ENCODE peak calls at places on chromosomes 13 and 19, in six cellular contexts. A is GM12892, X is HL-60, Q is vagina, T is stomach, B is Panc1. D is an unnamed sample.

GRCh38 chr13:109272595-109273325 is 513.6 kb downstream of the IRS2 start:
- DNase-seq in T (no peak), A (no peak), Q (no peak), B (no peak), X (no peak), D (no peak)

GRCh38 chr19:42111811-42112210 is 20.4 kb downstream of the POU2F2 start:
- DNase-seq in X (no peak), T (no peak), Q (no peak), A (no peak), B (no peak), D (no peak)

GRCh38 chr19:13691569-13691968 is 72.8 kb upstream of the MRI1 start:
- DNase-seq in B (no peak), Q (no peak), A (no peak), T (no peak), X (no peak), D (no peak)

GRCh38 chr19:10760268-10760944 is 42.5 kb downstream of the DNM2 start:
- DNase-seq in B (no peak), Q (no peak), A (no peak), X (no peak), T (no peak), D (no peak)

GRCh38 chr13:74270018-74270417 is 135.8 kb upstream of the KLF12 start:
- DNase-seq in B (no peak), Q (no peak), A (no peak), X (no peak), T (no peak), D (no peak)

GRCh38 chr13:113550453-113550852 is 34.1 kb upstream of the TFDP1 start:
- DNase-seq in X (no peak), A (no peak), T (no peak), B (no peak), Q (peak; percentile 52), D (peak; percentile 32)

GRCh38 chr19:7471696-7472620 is 16.9 kb downstream of the PEX11G start:
- DNase-seq in T (no peak), B (no peak), X (no peak), A (no peak), Q (no peak), D (no peak)

GRCh38 chr13:52599853-52600603 is 42.2 kb upstream of the HNRNPA1L2 start:
- DNase-seq in B (no peak), Q (no peak), X (no peak), T (no peak), A (peak; percentile 36), D (peak; percentile 77)

GRCh38 chr13:45178349-45179142 is 22.3 kb downstream of the KCTD4 start:
- DNase-seq in T (no peak), Q (no peak), X (no peak), B (no peak), A (no peak), D (no peak)

GRCh38 chr19:4425531-4425930 is 23.1 kb downstream of the CHAF1A start:
- DNase-seq in Q (no peak), B (no peak), A (no peak), X (no peak), T (no peak), D (no peak)

GRCh38 chr13:91381371-91381770 is 17.1 kb upstream of the GPC5 start:
- DNase-seq in A (no peak), Q (no peak), B (no peak), X (no peak), T (no peak), D (no peak)

GRCh38 chr13:94483970-94484369 is 4.5 kb upstream of the DCT start:
- DNase-seq in T (no peak), A (no peak), X (no peak), B (no peak), Q (no peak), D (no peak)

GRCh38 chr13:30735025-30735967 is at the start of gene ALOX5AP:
- DNase-seq in Q (no peak), A (peak; percentile 26), X (peak; percentile 94), B (no peak), T (peak; percentile 33), D (peak; percentile 84)

GRCh38 chr19:17346109-17346671 is 8.8 kb downstream of the GTPBP3 start:
- DNase-seq in T (peak; percentile 82), A (peak; percentile 88), Q (no peak), X (peak; percentile 67), B (no peak), D (peak; percentile 93)

GRCh38 chr19:4157164-4157563 is 3.7 kb downstream of the CREB3L3 start:
- DNase-seq in B (no peak), Q (no peak), T (no peak), X (no peak), A (no peak), D (no peak)

GRCh38 chr19:57395710-57396109 is 6.1 kb downstream of the ZNF548 start:
- DNase-seq in Q (no peak), B (no peak), T (no peak), X (no peak), A (no peak), D (no peak)

GRCh38 chr13:85990397-85990796 is 191.2 kb upstream of the SLITRK6 start:
- DNase-seq in X (no peak), T (no peak), A (no peak), B (no peak), Q (no peak), D (no peak)

GRCh38 chr19:15575406-15575805 is 39.6 kb upstream of the CYP4F8 start:
- DNase-seq in B (no peak), Q (no peak), T (no peak), A (no peak), X (no peak), D (no peak)

GRCh38 chr13:103883152-103883551 is 816.9 kb upstream of the SLC10A2 start:
- DNase-seq in X (peak; percentile 49), A (no peak), Q (no peak), B (peak; percentile 69), T (peak; percentile 68), D (peak; percentile 75)

GRCh38 chr13:113625965-113626661 is 31.9 kb downstream of the ATP4B start:
- DNase-seq in B (no peak), A (no peak), X (no peak), Q (no peak), T (no peak), D (peak; percentile 36)

GRCh38 chr13:102273111-102273510 is 128.7 kb downstream of the FGF14 start:
- DNase-seq in Q (no peak), B (no peak), X (no peak), T (no peak), A (no peak), D (no peak)

GRCh38 chr13:43126420-43126819 is 103.0 kb downstream of the DNAJC15 start:
- DNase-seq in B (no peak), X (no peak), T (no peak), A (no peak), Q (no peak), D (no peak)

GRCh38 chr13:99074693-99075092 is 96.8 kb upstream of the DOCK9 start:
- DNase-seq in Q (no peak), X (no peak), A (no peak), B (no peak), T (no peak), D (no peak)

GRCh38 chr13:110616103-110617101 is 1.1 kb downstream of the NAXD start:
- DNase-seq in B (no peak), T (peak; percentile 55), X (peak; percentile 46), A (peak; percentile 50), Q (no peak), D (peak; percentile 86)
- TF ChIP-seq POLR2AphosphoS5 in B (no peak), T (peak; percentile 31), X (no peak), A (peak; percentile 18), Q (no peak), D (peak; percentile 22)

DNA sequence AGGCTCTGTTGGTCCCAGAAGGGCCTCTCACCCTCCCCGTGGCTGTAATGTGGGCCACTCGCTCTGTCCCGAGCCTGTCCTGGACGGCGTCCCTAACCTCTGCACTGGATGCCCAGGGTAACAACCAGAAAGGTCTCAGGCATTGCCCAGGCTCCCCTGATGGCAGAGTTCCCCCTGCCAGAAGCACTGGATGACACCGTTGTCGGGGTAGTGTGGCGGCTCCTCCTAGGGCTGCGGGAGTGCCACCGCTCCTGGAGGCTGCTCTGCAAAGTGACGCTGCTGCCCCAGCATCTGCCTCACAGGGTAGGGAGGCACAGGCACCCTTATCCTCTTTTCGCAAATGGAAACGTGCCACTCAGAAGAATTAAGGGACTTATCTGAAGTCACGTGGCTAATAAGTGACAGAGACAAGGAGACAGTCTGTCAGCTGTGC is 32.0 kb downstream of the MPHOSPH8 start:
- DNase-seq in X (no peak), Q (no peak), B (no peak), T (no peak), A (no peak), D (no peak)
- TF ChIP-seq POLR2AphosphoS5 in X (no peak), Q (no peak), B (no peak), T (no peak), A (no peak), D (peak; percentile 57)

DNA sequence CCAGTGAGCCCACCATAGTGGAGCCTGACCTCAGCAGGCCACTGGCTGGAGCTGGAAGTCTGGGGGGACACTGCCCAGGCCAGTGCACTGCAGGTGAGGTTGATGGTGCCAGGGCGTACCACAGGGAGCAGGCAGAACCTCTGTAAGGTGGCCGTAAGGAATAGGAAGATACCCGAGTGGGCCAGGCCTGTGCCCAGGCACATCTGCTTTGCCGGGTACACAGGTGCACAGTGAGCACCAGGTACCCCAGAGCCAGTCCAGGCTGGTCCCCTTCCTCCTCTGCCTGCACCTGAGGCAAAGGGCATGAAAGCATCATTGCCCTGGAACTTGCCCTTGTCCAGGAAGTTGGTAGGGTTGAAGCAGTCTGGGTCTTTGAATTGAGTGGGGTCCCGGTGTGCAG is 9.5 kb downstream of the EGLN2 start:
- DNase-seq in X (no peak), Q (no peak), T (no peak), B (no peak), A (no peak), D (peak; percentile 77)
- TF ChIP-seq POLR2AphosphoS5 in X (no peak), Q (no peak), T (no peak), B (peak; percentile 9), A (peak; percentile 45), D (no peak)

GRCh38 chr19:35249146-35249847 is 495 bp downstream of the LSR start:
- DNase-seq in A (no peak), B (no peak), T (no peak), X (no peak), Q (peak; percentile 77), D (no peak)

GRCh38 chr19:35249848-35250711 is 1.3 kb downstream of the LSR start:
- DNase-seq in X (no peak), A (no peak), Q (peak; percentile 84), T (no peak), B (no peak), D (peak; percentile 76)

GRCh38 chr19:35246466-35247096 is 2.2 kb upstream of the LSR start:
- DNase-seq in B (no peak), X (no peak), A (no peak), T (no peak), Q (peak; percentile 34), D (no peak)

GRCh38 chr19:35248310-35249145 is at the start of gene LSR:
- DNase-seq in T (peak; percentile 94), Q (no peak), A (peak; percentile 97), B (peak; percentile 43), X (no peak), D (peak; percentile 94)

DNA sequence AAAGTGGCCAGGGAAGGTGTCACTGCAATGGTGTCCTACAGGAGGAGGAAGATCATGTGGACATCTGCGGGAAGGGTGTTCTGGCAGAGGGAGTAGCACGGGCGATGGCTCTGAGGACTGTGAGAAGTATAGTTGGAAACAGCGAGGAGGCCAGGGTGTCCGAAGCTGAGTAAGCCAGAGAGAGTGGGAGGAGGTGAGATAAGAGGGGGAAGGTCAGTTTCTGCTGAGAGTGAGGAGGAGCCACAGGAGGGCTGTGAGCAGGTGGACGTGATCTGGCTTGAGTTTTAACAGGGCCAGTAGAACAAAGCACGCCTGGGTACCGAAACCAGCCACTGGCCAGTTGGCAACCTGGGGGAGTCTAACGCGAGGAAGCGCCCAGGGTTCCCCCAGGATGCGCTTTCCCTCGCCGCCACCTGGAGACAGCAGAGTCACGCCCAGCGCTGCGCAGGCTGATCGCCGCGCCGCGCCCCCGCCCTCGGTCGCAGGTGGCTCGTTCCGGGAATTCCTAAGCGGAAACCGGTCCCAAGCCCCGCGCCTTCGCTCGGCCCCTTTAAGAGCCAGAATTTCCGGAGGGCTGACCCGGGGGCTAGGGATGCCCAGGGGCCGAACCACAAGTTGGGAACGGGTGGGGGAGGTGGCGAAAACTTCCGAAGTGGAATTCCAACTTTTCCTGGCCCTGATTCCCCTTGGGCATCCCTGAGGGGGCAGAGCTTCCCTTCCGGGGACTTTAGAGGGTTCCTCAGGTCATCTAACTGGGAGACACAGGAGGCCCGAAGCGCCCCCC is 1.1 kb upstream of the LSR start:
- DNase-seq in X (no peak), B (peak; percentile 53), T (peak; percentile 93), A (peak; percentile 66), Q (peak; percentile 96), D (peak; percentile 87)
- TF ChIP-seq POLR2AphosphoS5 in X (no peak), B (peak; percentile 56), T (peak; percentile 4), A (no peak), Q (no peak), D (no peak)